ENCODE peak calls at places on chromosome 12, in five cellular contexts. U is naive thymus-derived CD8-positive, alpha-beta T cell; Z is heart left ventricle; W is GM12892; M is caudate nucleus. B is an unnamed sample.

GRCh38 chr12:6116481-6117021 is 7.9 kb downstream of the VWF start:
- DNase-seq in U (no peak), Z (peak), M (no peak), W (no peak), B (no peak)

GRCh38 chr12:85029456-85029855 is 6.6 kb downstream of the TSPAN19 start:
- DNase-seq in Z (no peak), U (no peak), W (no peak), M (no peak), B (peak)

GRCh38 chr12:94718114-94718513 is 67.8 kb upstream of the TMCC3 start:
- DNase-seq in U (no peak), Z (no peak), W (no peak), M (no peak), B (no peak)

GRCh38 chr12:127773520-127773919 is 493.4 kb upstream of the TMEM132C start:
- DNase-seq in M (no peak), W (no peak), Z (no peak), U (no peak), B (no peak)

GRCh38 chr12:47878293-47878917 is 26.4 kb downstream of the VDR start:
- DNase-seq in M (no peak), W (no peak), U (no peak), Z (no peak), B (no peak)

GRCh38 chr12:14950982-14951746 is 10.2 kb downstream of the ARHGDIB start:
- DNase-seq in U (no peak), W (no peak), Z (peak), M (no peak), B (no peak)

GRCh38 chr12:108136697-108137096 is 7.6 kb downstream of the WSCD2 start:
- DNase-seq in U (no peak), Z (no peak), W (no peak), M (no peak), B (no peak)

GRCh38 chr12:112537710-112538396 is 119.1 kb downstream of the PTPN11 start:
- DNase-seq in W (no peak), U (no peak), Z (no peak), M (no peak), B (peak)